ENCODE peak calls at places on chromosomes 2 and 18, in six cellular contexts. C, W, M, R, V and O are unnamed samples. For H3K4me1, the result is how much of the 10 kb centered on the place peaks cover.

GRCh38 chr2:232368311-232368731 is 10.2 kb upstream of the ALPP start:
- DNase-seq in C (no peak), M (no peak), W (no peak), R (no peak), V (no peak), O (no peak)

GRCh38 chr2:66550826-66551225 is 115.9 kb downstream of the MEIS1 start:
- DNase-seq in V (no peak), M (no peak), R (no peak), C (no peak), W (no peak), O (no peak)

GRCh38 chr2:236636261-236636660 is 66.6 kb downstream of the ACKR3 start:
- DNase-seq in M (no peak), W (no peak), V (no peak), C (no peak), R (no peak), O (no peak)

GRCh38 chr2:101861382-101861781 is 130.4 kb upstream of the IL1R2 start:
- DNase-seq in M (no peak), V (no peak), W (no peak), C (no peak), R (no peak), O (no peak)

GRCh38 chr18:48023334-48024008 is 93.0 kb upstream of the SMAD2 start:
- DNase-seq in C (peak), M (peak), R (peak), V (peak), W (peak), O (peak)

GRCh38 chr2:198324071-198324470 is 519.7 kb downstream of the PLCL1 start:
- DNase-seq in V (no peak), R (no peak), C (no peak), W (no peak), M (no peak), O (no peak)

GRCh38 chr2:128372621-128373341 is 54.1 kb upstream of the HS6ST1 start:
- DNase-seq in C (no peak), R (no peak), W (no peak), M (no peak), V (no peak), O (no peak)

GRCh38 chr2:240436626-240437180 is 1.2 kb downstream of the GPC1 start:
- DNase-seq in W (no peak), M (no peak), V (peak), R (no peak), C (no peak), O (no peak)

GRCh38 chr2:38671303-38671702 is 5.4 kb downstream of the GALM start:
- DNase-seq in R (no peak), C (no peak), W (no peak), M (no peak), V (no peak), O (no peak)

GRCh38 chr18:7908686-7909299 is 341.7 kb downstream of the PTPRM start:
- DNase-seq in V (no peak), M (no peak), W (no peak), R (no peak), C (no peak), O (no peak)

GRCh38 chr2:160324161-160324768 is 124.2 kb upstream of the ITGB6 start:
- DNase-seq in V (peak), C (peak), W (peak), M (peak), R (peak), O (peak)

GRCh38 chr2:12861344-12861942 is 144.7 kb downstream of the TRIB2 start:
- DNase-seq in R (no peak), C (no peak), M (peak), W (no peak), V (peak), O (no peak)

GRCh38 chr2:189648846-189649529 is 12.3 kb upstream of the ASNSD1 start:
- DNase-seq in C (no peak), R (no peak), M (no peak), W (no peak), V (peak), O (no peak)

GRCh38 chr2:43333096-43333655 is 106.8 kb upstream of the ZFP36L2 start:
- DNase-seq in C (no peak), V (no peak), R (peak), M (peak), W (no peak), O (no peak)

GRCh38 chr2:10575566-10576300 is 114.0 kb downstream of the NOL10 start:
- DNase-seq in M (peak), R (no peak), C (no peak), W (peak), V (peak), O (no peak)

GRCh38 chr2:39437522-39438296 is 624 bp upstream of the MAP4K3 start:
- DNase-seq in M (peak), V (peak), W (peak), R (peak), C (peak), O (no peak)

GRCh38 chr2:141534671-141535359 is 596.0 kb downstream of the LRP1B start:
- DNase-seq in V (no peak), W (no peak), M (peak), C (no peak), R (no peak), O (no peak)

GRCh38 chr2:169727065-169727464 is 6.6 kb upstream of the KLHL23 start:
- DNase-seq in M (no peak), W (no peak), V (no peak), R (no peak), C (no peak), O (no peak)

GRCh38 chr2:178455947-178456346 is 4.8 kb downstream of the PJVK start:
- DNase-seq in V (no peak), R (no peak), M (no peak), W (no peak), C (no peak), O (no peak)

GRCh38 chr2:9001229-9001628 is 2.3 kb downstream of the MBOAT2 start:
- DNase-seq in R (peak), V (no peak), W (no peak), C (no peak), M (peak), O (no peak)

GRCh38 chr2:152343426-152343825 is 8.5 kb downstream of the FMNL2 start:
- DNase-seq in V (no peak), W (no peak), M (no peak), C (no peak), R (no peak), O (no peak)

GRCh38 chr18:22342625-22343024 is 75.1 kb downstream of the CTAGE1 start:
- DNase-seq in W (no peak), M (peak), V (peak), C (peak), R (peak), O (no peak)

GRCh38 chr2:109172556-109173105 is 43.6 kb downstream of the SH3RF3 start:
- DNase-seq in V (no peak), R (no peak), W (no peak), M (peak), C (no peak), O (no peak)

GRCh38 chr2:2574401-2575184 is 243.5 kb upstream of the MYT1L start:
- DNase-seq in W (no peak), R (no peak), V (no peak), C (no peak), M (no peak), O (no peak)

GRCh38 chr2:164992818-164993217 is 37.5 kb upstream of the SLC38A11 start:
- DNase-seq in C (peak), W (peak), M (peak), V (peak), R (peak), O (peak)

GRCh38 chr18:26708814-26709717 is 156.4 kb downstream of the AQP4 start:
- DNase-seq in M (no peak), W (no peak), V (no peak), R (no peak), C (no peak), O (no peak)
- H3K4me1 ChIP-seq in M (under half), W (under half), V (under half), R (under half), C (under half), O (under half)

DNA sequence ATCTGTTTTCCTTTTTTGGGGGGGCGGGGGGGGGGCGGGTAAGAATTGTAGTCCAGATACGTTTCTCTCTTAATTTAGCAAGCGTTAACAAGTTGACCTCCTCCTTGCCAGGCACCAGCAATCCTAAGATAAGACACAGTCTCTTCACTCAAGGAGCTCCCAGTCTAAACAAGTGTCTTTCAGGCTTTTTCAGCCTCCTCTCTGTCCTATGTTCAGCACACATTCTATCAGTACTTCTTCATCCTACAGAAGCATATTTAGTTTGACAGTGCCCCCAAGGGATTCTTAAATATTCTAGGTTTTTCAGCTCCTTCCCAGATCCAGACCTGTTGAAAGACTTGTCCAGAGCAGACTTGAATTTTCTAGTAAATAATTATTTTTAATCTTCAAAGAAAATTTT is 2.7 kb downstream of the PPP1CB start:
- DNase-seq in V (peak), C (no peak), R (no peak), W (no peak), M (no peak), O (no peak)
- H3K4me3 ChIP-seq in V (peak), C (no peak), R (no peak), W (no peak), M (no peak), O (no peak)

GRCh38 chr18:3460823-3461398 is 10.9 kb downstream of the TGIF1 start:
- DNase-seq in V (no peak), W (no peak), R (no peak), C (no peak), M (no peak), O (no peak)
- H3K4me1 ChIP-seq in V (under half), W (half or more), R (under half), C (under half), M (half or more), O (under half)

GRCh38 chr2:120660771-120661459 is 74.8 kb upstream of the GLI2 start:
- DNase-seq in V (peak), M (no peak), R (no peak), W (no peak), C (no peak), O (no peak)
- H3K4me3 ChIP-seq in V (no peak), M (no peak), R (no peak), W (no peak), C (no peak), O (no peak)

GRCh38 chr2:65059071-65059470 is 2.9 kb downstream of the CEP68 start:
- DNase-seq in M (peak), V (no peak), C (peak), R (no peak), W (no peak), O (no peak)

GRCh38 chr2:65063426-65063825 is 7.2 kb downstream of the CEP68 start:
- DNase-seq in V (peak), R (no peak), W (no peak), C (no peak), M (no peak), O (no peak)

GRCh38 chr2:65061910-65062339 is 5.7 kb downstream of the CEP68 start:
- DNase-seq in W (no peak), C (peak), M (no peak), V (no peak), R (no peak), O (no peak)

GRCh38 chr2:65062843-65063242 is 6.6 kb downstream of the CEP68 start:
- DNase-seq in V (no peak), R (no peak), M (no peak), W (no peak), C (no peak), O (no peak)

DNA sequence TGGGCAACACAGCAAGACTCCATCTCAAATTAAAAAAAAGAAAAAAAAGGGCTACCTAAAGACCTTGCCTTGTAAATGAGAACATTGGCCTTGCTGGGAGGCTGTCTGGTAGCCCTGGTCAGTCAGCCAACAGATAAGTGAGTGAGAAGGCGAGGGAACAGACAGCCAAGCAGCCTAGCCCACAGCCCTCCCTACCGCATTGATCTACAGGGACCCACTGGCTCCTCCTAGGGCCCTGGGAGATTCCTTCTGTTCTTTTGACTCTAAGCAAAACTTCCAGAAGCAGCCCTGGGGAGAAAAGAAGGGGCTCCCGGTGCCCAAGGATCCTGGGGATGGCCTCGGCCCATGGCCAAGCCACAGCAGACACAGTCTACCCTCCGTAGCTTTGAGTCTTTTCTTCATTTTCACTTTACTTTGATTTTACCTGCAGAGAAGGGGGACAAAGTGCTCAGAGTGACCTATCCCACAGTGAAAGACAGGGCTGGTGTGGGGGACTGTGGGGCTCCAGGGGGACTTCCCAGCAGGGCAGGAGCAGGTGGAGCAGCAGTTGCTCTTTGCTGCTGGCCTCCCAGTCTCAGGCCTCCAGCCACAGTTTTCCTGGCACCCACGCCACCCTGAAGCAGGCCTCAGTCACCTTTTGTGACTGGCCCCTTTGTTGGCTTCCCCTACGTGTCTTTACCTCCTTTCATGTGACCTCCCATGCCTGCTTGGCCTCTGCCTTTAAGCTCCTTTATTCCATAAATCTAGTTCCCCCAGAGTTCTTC is 5.1 kb downstream of the CEP68 start:
- DNase-seq in R (no peak), M (no peak), C (peak), V (no peak), W (no peak), O (no peak)
- H3K4me1 ChIP-seq in R (under half), M (half or more), C (half or more), V (under half), W (under half), O (under half)

GRCh38 chr18:76911440-76911839 is 89.1 kb downstream of the ZNF236 start:
- DNase-seq in V (no peak), R (no peak), W (no peak), M (no peak), C (no peak), O (no peak)

GRCh38 chr18:76913583-76913982 is 91.2 kb downstream of the ZNF236 start:
- DNase-seq in R (peak), V (no peak), C (no peak), W (no peak), M (no peak), O (no peak)

GRCh38 chr18:76909418-76909817 is 87.1 kb downstream of the ZNF236 start:
- DNase-seq in C (no peak), W (no peak), M (no peak), R (no peak), V (no peak), O (no peak)

GRCh38 chr18:76914796-76915195 is 92.4 kb downstream of the ZNF236 start:
- DNase-seq in M (no peak), R (no peak), V (no peak), C (no peak), W (no peak), O (no peak)

GRCh38 chr18:76914314-76914713 is 92.0 kb downstream of the ZNF236 start:
- DNase-seq in V (no peak), C (no peak), M (no peak), R (no peak), W (no peak), O (no peak)
- H3K4me3 ChIP-seq in V (no peak), C (no peak), M (no peak), R (no peak), W (no peak), O (no peak)